ENCODE peak calls at places on chromosomes 2 and 18, in six cellular contexts. Q is SK-N-SH, C is H1, W is HepG2, R is HCT116, H is K562. P is an unnamed sample.

GRCh38 chr2:167212054-167212648 is 323.9 kb downstream of the XIRP2 start:
- DNase-seq in Q (peak; percentile 51), R (peak; percentile 10), W (peak; percentile 50), C (no peak), H (peak; percentile 42), P (peak; percentile 59)

GRCh38 chr18:26336572-26336971 is 110.3 kb downstream of the TAF4B start:
- DNase-seq in C (no peak), Q (peak; percentile 38), R (no peak), W (no peak), H (no peak), P (no peak)

GRCh38 chr2:236146436-236146835 is 21.8 kb downstream of the GBX2 start:
- DNase-seq in W (no peak), C (no peak), Q (no peak), R (no peak), H (no peak), P (no peak)

GRCh38 chr2:173962036-173962435 is 3.1 kb downstream of the SP3 start:
- DNase-seq in W (no peak), H (no peak), R (no peak), C (no peak), Q (no peak), P (peak; percentile 13)

GRCh38 chr18:8706981-8707940 is 1.9 kb downstream of the MTCL1 start:
- DNase-seq in Q (peak; percentile 67), W (no peak), R (no peak), H (no peak), C (peak; percentile 82), P (peak; percentile 42)

GRCh38 chr18:23038712-23039111 is 96.6 kb upstream of the CABLES1 start:
- DNase-seq in W (no peak), H (no peak), C (no peak), R (no peak), Q (no peak), P (no peak)

GRCh38 chr2:18153741-18154140 is 275.3 kb downstream of the KCNS3 start:
- DNase-seq in C (no peak), H (no peak), R (no peak), Q (no peak), W (no peak), P (no peak)

GRCh38 chr2:237636578-237636977 is 9.2 kb downstream of the LRRFIP1 start:
- DNase-seq in W (no peak), Q (no peak), H (no peak), R (no peak), C (no peak), P (no peak)

GRCh38 chr2:38697116-38697840 is 31.4 kb downstream of the GALM start:
- DNase-seq in H (no peak), C (no peak), W (no peak), R (no peak), Q (no peak), P (peak; percentile 42)

GRCh38 chr18:1018211-1018651 is 113.6 kb downstream of the ADCYAP1 start:
- DNase-seq in W (no peak), H (no peak), R (no peak), C (no peak), Q (no peak), P (no peak)

GRCh38 chr2:47076586-47077441 is 78.3 kb downstream of the STPG4 start:
- DNase-seq in Q (peak; percentile 62), H (no peak), R (peak; percentile 94), W (peak; percentile 100), C (no peak), P (peak; percentile 28)

GRCh38 chr2:238845583-238846480 is 2.1 kb upstream of the TWIST2 start:
- DNase-seq in W (no peak), R (no peak), C (peak; percentile 50), H (no peak), Q (no peak), P (no peak)

GRCh38 chr2:36459725-36460137 is 104.2 kb downstream of the CRIM1 start:
- DNase-seq in Q (peak; percentile 14), C (no peak), H (no peak), W (peak; percentile 88), R (peak; percentile 64), P (no peak)

GRCh38 chr2:106085441-106085911 is 108.6 kb downstream of the UXS1 start:
- DNase-seq in H (no peak), C (no peak), R (no peak), Q (no peak), W (peak; percentile 38), P (peak; percentile 63)

GRCh38 chr2:114933671-114934241 is 491.3 kb downstream of the DPP10 start:
- DNase-seq in R (no peak), H (no peak), C (no peak), Q (no peak), W (no peak), P (no peak)

GRCh38 chr2:153477641-153478288 is 797 bp downstream of the RPRM start:
- DNase-seq in C (peak; percentile 74), W (no peak), Q (peak; percentile 25), H (no peak), R (no peak), P (no peak)

GRCh38 chr2:138020432-138020831 is 56.2 kb downstream of the HNMT start:
- DNase-seq in Q (no peak), C (no peak), H (no peak), R (no peak), W (no peak), P (no peak)

GRCh38 chr2:49972699-49973098 is 818.4 kb upstream of the FSHR start:
- DNase-seq in W (no peak), C (no peak), R (no peak), H (no peak), Q (peak; percentile 56), P (no peak)

GRCh38 chr18:79687806-79688205 is 8.2 kb downstream of the CTDP1 start:
- DNase-seq in C (no peak), H (no peak), W (no peak), Q (peak; percentile 6), R (no peak), P (no peak)

GRCh38 chr18:8288447-8289213 is 320.6 kb upstream of the RAB12 start:
- DNase-seq in H (no peak), R (no peak), W (no peak), C (no peak), Q (no peak), P (no peak)

GRCh38 chr2:113961000-113961399 is 71.1 kb downstream of the ACTR3 start:
- DNase-seq in H (no peak), Q (no peak), C (no peak), W (no peak), R (no peak), P (no peak)

GRCh38 chr2:169690958-169691357 is 3.2 kb downstream of the CFAP210 start:
- DNase-seq in Q (no peak), H (no peak), C (no peak), R (no peak), W (no peak), P (no peak)

GRCh38 chr18:24986611-24987270 is 365.2 kb downstream of the ZNF521 start:
- DNase-seq in H (no peak), R (no peak), Q (no peak), W (no peak), C (no peak), P (no peak)

GRCh38 chr18:13791181-13791580 is 32.8 kb upstream of the MC5R start:
- DNase-seq in Q (no peak), W (no peak), H (no peak), R (no peak), C (no peak), P (no peak)

GRCh38 chr2:169714699-169715098 is 18.9 kb upstream of the KLHL23 start:
- DNase-seq in W (no peak), R (no peak), C (no peak), H (no peak), Q (peak; percentile 50), P (no peak)

GRCh38 chr18:67386028-67386427 is 130.5 kb downstream of the DSEL start:
- DNase-seq in W (peak; percentile 77), R (no peak), H (no peak), Q (no peak), C (no peak), P (no peak)

DNA sequence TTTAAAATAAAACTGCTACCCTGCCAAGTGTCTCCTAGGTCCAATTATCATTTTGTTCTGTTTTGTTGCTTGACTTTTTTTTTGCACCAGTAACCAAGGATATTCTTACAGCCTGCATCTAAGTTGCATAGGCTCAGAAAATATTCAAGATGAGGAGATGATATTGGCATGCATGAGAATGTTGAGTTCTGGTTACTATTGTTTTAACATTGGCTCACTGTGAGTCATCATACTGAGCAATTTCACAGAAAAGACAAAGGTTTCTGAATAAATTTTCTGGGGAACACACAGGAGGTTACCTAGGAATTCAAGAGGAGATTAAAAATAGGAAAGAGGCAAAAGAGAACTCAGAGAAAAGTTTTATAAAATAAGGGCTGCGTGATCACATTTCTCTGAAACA is 84.8 kb upstream of the POU3F3 start:
- DNase-seq in H (no peak), Q (no peak), W (no peak), C (no peak), R (no peak), P (no peak)
- TF ChIP-seq JUND in H (no peak), Q (no peak), W (no peak), C (no peak), R (no peak), P (no peak)

DNA sequence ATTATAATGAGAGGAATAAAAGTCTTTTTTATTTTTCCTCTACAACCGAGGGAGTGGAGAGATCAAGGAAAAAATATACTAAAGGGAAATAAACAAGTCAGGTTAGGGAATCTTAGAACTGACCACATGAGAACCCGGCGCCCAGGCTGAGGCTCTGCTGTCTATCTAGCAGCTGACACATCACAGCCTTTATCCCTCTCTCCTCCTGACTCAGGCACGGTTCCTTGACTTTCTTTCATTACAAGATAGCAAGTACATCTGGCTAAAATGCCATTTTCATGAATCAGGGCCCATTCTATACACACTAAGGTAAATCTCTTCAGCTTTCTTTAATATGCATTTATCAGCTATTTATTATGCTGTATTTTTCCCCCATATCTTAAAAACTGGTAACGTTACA is 296.0 kb downstream of the TMX3 start:
- DNase-seq in Q (no peak), W (no peak), H (no peak), C (no peak), R (no peak), P (no peak)
- TF ChIP-seq JUND in Q (peak; percentile 20), W (no peak), H (no peak), C (no peak), R (no peak), P (no peak)

GRCh38 chr2:96083064-96083889 is 33.1 kb downstream of the ADRA2B start:
- DNase-seq in C (peak; percentile 30), H (no peak), Q (no peak), W (no peak), R (no peak), P (no peak)
- TF ChIP-seq JUND in C (no peak), H (no peak), Q (no peak), W (no peak), R (no peak), P (no peak)

GRCh38 chr2:201175971-201176570 is 6.9 kb upstream of the CASP10 start:
- DNase-seq in H (no peak), C (no peak), R (no peak), Q (no peak), W (peak; percentile 21), P (no peak)
- TF ChIP-seq JUND in H (no peak), C (no peak), R (no peak), Q (no peak), W (no peak), P (no peak)